ENCODE peak calls at places on chromosomes 7 and 10, in six cellular contexts. J, F, U, D, H and X are unnamed samples.

GRCh38 chr7:23168111-23168885 is 13.6 kb upstream of the NUP42 start:
- DNase-seq in J (no peak), F (no peak), U (no peak), D (no peak), H (no peak), X (no peak)

GRCh38 chr10:104707602-104708160 is 66.6 kb downstream of the SORCS3 start:
- DNase-seq in J (no peak), F (no peak), U (no peak), D (no peak), H (no peak), X (no peak)

GRCh38 chr7:76252020-76252419 is 50.3 kb downstream of the SRRM3 start:
- DNase-seq in J (no peak), F (no peak), U (no peak), D (no peak), H (no peak), X (no peak)

GRCh38 chr10:30583778-30584415 is 45.7 kb downstream of the LYZL2 start:
- DNase-seq in J (no peak), F (no peak), U (peak), D (peak), H (no peak), X (peak)

GRCh38 chr7:159032753-159033472 is 111.8 kb downstream of the VIPR2 start:
- DNase-seq in J (no peak), F (no peak), U (no peak), D (no peak), H (peak), X (no peak)

GRCh38 chr10:13079776-13080050 is 20.2 kb upstream of the OPTN start:
- DNase-seq in J (no peak), F (no peak), U (no peak), D (no peak), H (no peak), X (no peak)

GRCh38 chr10:46228076-46229071 is 58.4 kb upstream of the ANTXRL start:
- DNase-seq in J (peak), F (peak), U (peak), D (peak), H (peak), X (peak)

GRCh38 chr10:22605168-22605567 is 109.2 kb downstream of the PIP4K2A start:
- DNase-seq in J (no peak), F (no peak), U (no peak), D (peak), H (no peak), X (peak)

GRCh38 chr7:41641006-41641714 is 61.7 kb downstream of the INHBA start:
- DNase-seq in J (no peak), F (no peak), U (no peak), D (no peak), H (no peak), X (peak)

GRCh38 chr7:127730658-127731276 is 78.8 kb downstream of the SND1 start:
- DNase-seq in J (no peak), F (no peak), U (no peak), D (no peak), H (no peak), X (no peak)

GRCh38 chr10:43287056-43288007 is 20.5 kb upstream of the RASGEF1A start:
- DNase-seq in J (peak), F (no peak), U (no peak), D (no peak), H (peak), X (no peak)

GRCh38 chr10:23158370-23158769 is 33.7 kb upstream of the PTF1A start:
- DNase-seq in J (no peak), F (peak), U (peak), D (peak), H (no peak), X (peak)

GRCh38 chr7:47186316-47186715 is 395.6 kb downstream of the TNS3 start:
- DNase-seq in J (no peak), F (no peak), U (no peak), D (no peak), H (no peak), X (no peak)

GRCh38 chr10:109743141-109744120 is 179.9 kb downstream of the XPNPEP1 start:
- DNase-seq in J (no peak), F (no peak), U (no peak), D (no peak), H (no peak), X (no peak)

DNA sequence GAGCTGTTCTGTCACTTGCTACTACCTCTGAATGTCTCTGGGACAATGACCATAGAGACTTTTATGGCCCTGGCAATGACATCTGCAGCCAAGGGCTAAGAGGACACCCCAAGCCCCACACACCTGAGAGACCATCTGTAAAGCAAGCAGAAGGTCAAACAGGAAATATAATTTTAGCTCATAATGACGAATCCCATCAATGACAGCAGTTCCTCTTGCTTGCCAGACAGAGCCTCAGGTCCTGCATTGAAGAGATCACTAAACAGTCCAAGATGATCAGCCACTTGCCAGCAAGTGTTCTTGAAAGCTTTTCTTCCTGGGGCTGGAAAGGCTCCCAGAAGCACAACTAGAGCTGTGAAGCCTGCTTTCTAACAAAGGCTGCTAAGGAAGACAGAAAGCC is 993.8 kb upstream of the AUTS2 start:
- DNase-seq in J (no peak), F (no peak), U (no peak), D (no peak), H (no peak), X (no peak)
- TF ChIP-seq CTCF in J (no peak), F (no peak), U (no peak), D (no peak), H (no peak), X (no peak)

DNA sequence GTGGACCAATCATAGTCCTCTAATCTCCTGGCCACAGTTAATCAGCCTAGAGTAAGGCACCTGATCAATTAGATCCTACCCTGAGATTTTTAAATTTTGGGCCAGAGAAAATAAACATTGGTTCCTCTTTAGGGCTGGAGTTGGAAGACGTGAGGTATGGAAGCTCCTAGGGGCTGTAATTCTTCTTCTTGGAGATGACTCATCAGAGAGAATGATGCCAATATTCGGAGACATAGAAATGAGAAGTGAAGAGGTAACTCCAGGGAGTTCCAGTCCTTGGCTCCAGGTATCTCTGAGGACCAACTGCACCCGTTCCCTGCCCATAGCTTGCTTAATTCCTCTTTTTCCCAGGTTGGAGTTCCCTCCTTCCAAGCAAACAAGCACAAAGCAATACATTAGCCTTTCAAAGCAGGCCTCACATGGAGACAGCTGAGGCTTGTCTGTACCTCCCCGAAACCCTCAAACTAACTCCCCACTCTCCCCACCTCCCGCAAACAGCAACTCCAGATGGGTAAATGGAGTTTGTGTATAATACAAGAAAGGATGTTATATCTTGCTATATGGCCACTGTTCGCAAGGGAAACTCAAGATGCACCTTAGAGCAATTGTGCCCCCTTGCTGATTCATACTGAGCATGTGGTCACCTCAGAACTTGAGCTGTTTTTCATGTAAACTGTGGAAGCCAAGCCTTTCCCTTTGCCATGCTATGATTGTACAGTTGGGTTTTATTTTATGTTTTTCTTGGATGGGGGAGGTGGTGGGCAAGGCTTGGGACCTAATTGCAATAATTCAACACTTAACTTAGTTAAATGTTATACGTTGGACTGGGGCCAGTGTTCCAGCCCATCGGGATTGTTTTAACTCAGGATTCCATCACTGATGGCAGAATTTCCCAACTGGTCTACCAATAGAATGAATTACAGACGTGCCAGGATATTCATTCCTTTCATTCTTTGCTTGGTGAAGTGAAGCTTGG is 29.3 kb downstream of the PIK3AP1 start:
- DNase-seq in J (no peak), F (no peak), U (no peak), D (peak), H (no peak), X (no peak)
- TF ChIP-seq CTCF in J (no peak), F (no peak), U (no peak), D (no peak), H (no peak), X (no peak)

GRCh38 chr7:82729172-82730030 is 285.8 kb upstream of the CACNA2D1 start:
- DNase-seq in J (no peak), F (no peak), U (peak), D (peak), H (no peak), X (peak)
- TF ChIP-seq CTCF in J (peak), F (peak), U (peak), D (peak), H (peak), X (peak)

DNA sequence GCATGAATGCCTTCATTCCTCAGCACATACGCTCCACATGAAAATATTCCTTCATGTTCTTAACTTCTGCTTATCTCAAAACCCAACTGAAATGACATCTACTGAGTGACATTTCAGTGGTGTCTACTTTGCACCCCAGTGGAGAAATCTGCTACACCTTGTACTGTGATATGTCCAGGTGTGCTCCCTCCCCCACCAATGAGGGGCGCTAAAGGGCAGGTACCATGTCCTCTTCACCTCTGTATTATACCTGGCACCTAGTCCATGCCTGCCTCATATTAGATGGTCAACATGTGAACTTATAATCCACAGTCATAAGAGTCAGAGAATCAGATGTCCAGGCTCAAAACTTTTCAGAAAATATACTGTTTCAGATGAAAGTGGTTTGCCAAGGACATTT is 2.1 kb downstream of the PAXIP1 start:
- DNase-seq in J (no peak), F (peak), U (no peak), D (no peak), H (no peak), X (no peak)
- TF ChIP-seq CTCF in J (no peak), F (no peak), U (no peak), D (no peak), H (no peak), X (no peak)

DNA sequence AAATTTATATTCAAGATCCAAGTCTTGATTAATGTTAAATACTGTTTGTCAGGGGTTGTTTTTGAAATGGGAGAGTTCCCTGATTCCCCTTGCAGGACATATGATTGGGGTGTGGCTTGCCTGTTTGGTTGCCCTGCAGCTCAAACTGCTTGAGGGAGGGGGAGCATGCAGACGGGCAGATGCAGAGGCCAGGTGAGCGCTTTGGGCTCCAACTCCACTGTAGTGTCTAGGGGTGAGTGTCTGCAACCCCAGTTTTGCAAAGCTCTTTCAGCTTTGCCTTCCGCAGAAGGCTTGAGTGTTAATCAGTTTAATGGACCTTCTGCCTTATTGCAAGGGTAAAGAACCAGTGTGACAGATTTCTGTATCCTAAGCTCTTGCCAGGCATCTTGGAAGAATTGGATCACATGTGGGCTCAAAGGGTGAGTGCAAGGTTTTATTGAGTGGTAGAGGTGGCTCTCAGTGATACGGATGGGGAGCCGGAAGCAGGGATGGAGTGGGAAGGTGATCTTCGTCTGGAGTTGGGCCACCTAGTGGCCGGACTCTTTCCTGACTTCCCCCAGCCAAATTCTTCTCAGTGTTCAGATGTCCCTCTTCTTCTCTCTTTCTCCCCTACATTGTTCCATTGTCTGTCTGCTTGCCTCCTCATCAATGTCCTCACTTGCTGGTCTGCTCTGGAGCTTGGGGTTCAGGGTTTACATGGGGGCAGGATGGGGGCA is 479.7 kb downstream of the ATRNL1 start:
- DNase-seq in J (no peak), F (peak), U (peak), D (no peak), H (no peak), X (no peak)
- TF ChIP-seq CTCF in J (peak), F (peak), U (peak), D (no peak), H (no peak), X (peak)

GRCh38 chr10:67473850-67474633 is 222.0 kb downstream of the CTNNA3 start:
- DNase-seq in J (no peak), F (no peak), U (no peak), D (no peak), H (no peak), X (no peak)
- TF ChIP-seq CTCF in J (no peak), F (no peak), U (no peak), D (no peak), H (no peak), X (no peak)

DNA sequence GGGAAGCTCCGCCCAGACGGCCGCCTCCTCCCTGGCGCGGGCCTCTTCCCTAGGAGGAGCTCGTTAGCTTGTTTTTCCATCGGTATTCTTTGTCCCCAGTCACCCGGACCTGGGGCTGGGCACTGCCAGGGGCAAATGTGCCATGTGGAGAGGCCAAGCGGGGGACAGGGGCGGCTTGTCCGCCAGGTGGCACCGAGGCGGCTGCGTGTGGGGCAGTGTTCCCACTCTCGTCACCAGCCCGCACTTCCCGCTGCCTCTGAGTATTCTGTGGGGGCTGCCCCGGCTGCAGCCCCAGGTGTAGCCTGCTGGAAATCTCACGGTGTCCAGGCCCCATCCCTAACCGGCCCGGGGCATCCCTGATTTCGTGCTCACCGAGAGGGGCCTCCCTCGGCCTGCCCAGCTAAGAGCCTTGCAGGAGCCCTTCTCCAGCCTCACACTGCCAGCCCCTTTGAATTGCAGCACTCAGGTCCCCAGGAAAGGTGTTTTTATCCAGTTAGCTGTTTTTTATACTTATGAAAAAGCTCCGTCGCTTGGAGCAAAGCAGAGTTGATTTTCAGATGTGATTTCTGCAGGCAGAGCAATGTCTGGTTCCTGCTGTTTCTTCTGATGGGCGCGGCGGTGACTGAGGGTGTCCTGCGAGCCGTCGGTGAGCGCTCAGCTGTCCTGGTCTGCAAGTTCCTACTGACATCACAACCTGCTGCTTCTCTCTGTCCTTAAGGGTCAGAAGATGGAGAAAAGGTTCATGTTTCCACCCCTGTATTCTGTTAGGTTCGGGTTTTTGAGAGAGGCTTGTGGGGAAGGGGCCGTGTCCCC is 109.8 kb upstream of the FAM20C start:
- DNase-seq in J (no peak), F (no peak), U (no peak), D (no peak), H (no peak), X (no peak)
- TF ChIP-seq CTCF in J (no peak), F (no peak), U (no peak), D (no peak), H (no peak), X (no peak)

DNA sequence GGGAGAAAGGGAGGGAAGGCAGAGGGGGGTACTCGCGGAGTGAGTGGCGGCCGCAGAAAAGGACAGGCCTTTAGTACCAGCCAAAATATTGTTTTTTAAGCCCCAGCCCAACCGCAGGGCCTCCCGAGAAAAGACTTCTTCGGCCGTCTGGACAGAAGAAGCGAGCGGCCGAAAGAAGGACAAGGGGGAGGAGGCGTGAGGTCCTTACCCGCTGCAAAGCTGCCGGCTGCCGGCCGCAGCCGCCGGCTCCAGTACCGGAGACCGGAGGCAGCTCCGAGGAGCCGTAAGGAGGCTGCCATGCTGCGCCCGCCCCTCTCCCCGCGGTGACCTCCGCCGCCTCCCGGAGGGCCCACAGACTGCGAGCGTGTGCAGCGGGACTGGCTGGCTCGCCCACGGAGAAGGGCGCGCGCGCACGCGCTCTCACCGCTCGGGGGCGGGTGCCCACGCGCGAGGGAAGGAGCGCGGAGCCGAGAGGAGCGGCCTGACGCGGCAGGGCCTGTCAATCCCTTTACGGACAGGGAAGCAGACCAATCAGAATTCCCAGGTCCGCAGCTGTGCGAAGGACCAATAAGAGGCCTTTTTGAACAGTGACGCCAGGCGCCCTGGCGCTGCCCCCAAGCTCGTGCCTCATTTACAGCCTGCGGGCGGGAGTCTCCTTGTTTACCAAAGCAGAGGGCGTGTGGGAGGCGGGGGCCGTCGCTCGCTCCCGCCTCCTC is at the start of gene HIBADH:
- DNase-seq in J (peak), F (peak), U (peak), D (peak), H (peak), X (peak)
- TF ChIP-seq CTCF in J (no peak), F (no peak), U (no peak), D (peak), H (no peak), X (no peak)

GRCh38 chr10:119919823-119920222 is 27.3 kb downstream of the SEC23IP start:
- DNase-seq in J (no peak), F (no peak), U (no peak), D (no peak), H (no peak), X (no peak)

GRCh38 chr10:119919271-119919670 is 26.7 kb downstream of the SEC23IP start:
- DNase-seq in J (no peak), F (no peak), U (no peak), D (peak), H (no peak), X (peak)

GRCh38 chr10:119917777-119918176 is 25.2 kb downstream of the SEC23IP start:
- DNase-seq in J (no peak), F (no peak), U (no peak), D (peak), H (no peak), X (no peak)
- TF ChIP-seq CTCF in J (no peak), F (no peak), U (no peak), D (peak), H (no peak), X (peak)

GRCh38 chr10:101745074-101745690 is 30.7 kb downstream of the FGF8 start:
- DNase-seq in J (no peak), F (no peak), U (no peak), D (no peak), H (no peak), X (no peak)

GRCh38 chr10:101752241-101752640 is 23.7 kb downstream of the FGF8 start:
- DNase-seq in J (no peak), F (no peak), U (no peak), D (no peak), H (no peak), X (no peak)

GRCh38 chr10:101749511-101750016 is 26.4 kb downstream of the FGF8 start:
- DNase-seq in J (no peak), F (no peak), U (no peak), D (no peak), H (no peak), X (no peak)

GRCh38 chr10:101748496-101748895 is 27.4 kb downstream of the FGF8 start:
- DNase-seq in J (no peak), F (no peak), U (no peak), D (no peak), H (no peak), X (no peak)

GRCh38 chr10:101749033-101749432 is 26.9 kb downstream of the FGF8 start:
- DNase-seq in J (no peak), F (peak), U (peak), D (no peak), H (no peak), X (no peak)
- TF ChIP-seq CTCF in J (no peak), F (no peak), U (no peak), D (no peak), H (no peak), X (peak)